ENCODE peak calls at places on chromosomes 1 and 21, in ten cellular contexts. X, L, J, Q, B, V, R, Z, W and P are unnamed samples.

GRCh38 chr1:1760715-1761114 is 17.6 kb downstream of the NADK start:
- DNase-seq in J (no peak), Z (no peak), X (no peak), B (no peak), W (no peak), Q (no peak), L (no peak), R (no peak), V (no peak), P (no peak)

GRCh38 chr1:201213926-201214325 is 23.3 kb downstream of the IGFN1 start:
- DNase-seq in B (no peak), Q (no peak), J (no peak), V (no peak), R (no peak), W (no peak), X (no peak), L (no peak), Z (no peak), P (no peak)

GRCh38 chr1:192358822-192359221 is 42.0 kb downstream of the RGS21 start:
- DNase-seq in B (no peak), J (no peak), Q (no peak), V (no peak), L (no peak), R (no peak), W (no peak), Z (no peak), X (no peak), P (no peak)

GRCh38 chr1:30756545-30757195 is 904 bp downstream of the LAPTM5 start:
- DNase-seq in V (no peak), B (peak; percentile 81), J (no peak), Z (peak; percentile 50), X (no peak), R (peak; percentile 75), W (peak; percentile 70), Q (no peak), L (peak; percentile 24), P (peak; percentile 88)

GRCh38 chr21:45988366-45989347 is 7.1 kb downstream of the COL6A1 start:
- DNase-seq in W (no peak), R (no peak), B (no peak), Q (peak; percentile 4), X (no peak), L (peak; percentile 72), J (peak; percentile 15), V (no peak), Z (no peak), P (no peak)

GRCh38 chr1:246753670-246754535 is 29.7 kb downstream of the SCCPDH start:
- DNase-seq in J (peak; percentile 43), L (peak; percentile 65), X (peak; percentile 74), B (peak; percentile 65), R (peak; percentile 58), V (peak; percentile 17), Z (peak; percentile 67), Q (peak; percentile 82), W (peak; percentile 3), P (peak; percentile 65)

GRCh38 chr1:203420220-203420705 is 55.3 kb upstream of the PRELP start:
- DNase-seq in B (no peak), X (no peak), V (no peak), Z (no peak), J (no peak), R (no peak), W (no peak), Q (no peak), L (no peak), P (no peak)

GRCh38 chr1:230905733-230906132 is 37.4 kb upstream of the C1orf198 start:
- DNase-seq in V (no peak), Z (no peak), J (no peak), W (no peak), R (no peak), Q (no peak), L (no peak), X (no peak), B (no peak), P (peak; percentile 57)

GRCh38 chr1:60078182-60078581 is 4.6 kb upstream of the C1orf87 start:
- DNase-seq in W (no peak), L (no peak), Z (no peak), R (no peak), J (no peak), V (no peak), X (no peak), B (no peak), Q (no peak), P (peak; percentile 45)

GRCh38 chr1:32867671-32868070 is 3.0 kb downstream of the FNDC5 start:
- DNase-seq in R (no peak), Z (no peak), J (no peak), X (no peak), Q (no peak), V (no peak), W (no peak), B (no peak), L (no peak), P (no peak)

GRCh38 chr1:15354580-15354965 is 55.1 kb upstream of the EFHD2 start:
- DNase-seq in V (no peak), R (no peak), Z (no peak), J (no peak), X (no peak), Q (no peak), B (peak; percentile 40), L (no peak), W (no peak), P (peak; percentile 60)

GRCh38 chr21:44846201-44846484 is 27.3 kb downstream of the PTTG1IP start:
- DNase-seq in B (no peak), L (no peak), V (no peak), R (no peak), Q (no peak), J (no peak), Z (no peak), X (no peak), W (no peak), P (no peak)

GRCh38 chr1:226679853-226680516 is 59.1 kb downstream of the ITPKB start:
- DNase-seq in B (peak; percentile 51), J (peak; percentile 86), R (peak; percentile 77), Q (peak; percentile 71), L (peak; percentile 89), Z (peak; percentile 77), V (peak; percentile 62), W (peak; percentile 64), X (peak; percentile 83), P (peak; percentile 60)

GRCh38 chr1:52402860-52403240 is 1.4 kb downstream of the ORC1 start:
- DNase-seq in Q (no peak), J (no peak), X (no peak), R (no peak), V (no peak), L (no peak), Z (no peak), W (no peak), B (no peak), P (no peak)

GRCh38 chr1:172002725-172003345 is 161.5 kb downstream of the DNM3 start:
- DNase-seq in V (no peak), X (peak; percentile 83), W (no peak), L (peak; percentile 36), R (peak; percentile 25), B (peak; percentile 61), J (peak; percentile 28), Q (peak; percentile 20), Z (peak; percentile 14), P (peak; percentile 73)

GRCh38 chr1:158246650-158247049 is 7.6 kb upstream of the CD1A start:
- DNase-seq in X (no peak), W (no peak), Z (no peak), B (no peak), R (no peak), V (no peak), L (no peak), Q (no peak), J (no peak), P (no peak)

GRCh38 chr1:39626646-39627045 is 12.8 kb downstream of the HEYL start:
- DNase-seq in J (no peak), R (no peak), Q (no peak), W (no peak), V (no peak), L (no peak), Z (no peak), B (no peak), X (no peak), P (no peak)

GRCh38 chr1:33256335-33256700 is at the start of gene ZNF362:
- DNase-seq in J (peak; percentile 55), L (peak; percentile 55), W (peak; percentile 55), B (peak; percentile 49), R (peak; percentile 61), Z (peak; percentile 61), V (peak; percentile 40), X (peak; percentile 79), Q (peak; percentile 79), P (peak; percentile 48)

GRCh38 chr1:63913533-63913932 is 139.7 kb downstream of the ROR1 start:
- DNase-seq in B (no peak), L (no peak), W (no peak), Q (no peak), X (no peak), Z (no peak), V (no peak), R (no peak), J (no peak), P (no peak)

GRCh38 chr1:24294228-24294672 is 24.9 kb upstream of the GRHL3 start:
- DNase-seq in Q (no peak), J (peak; percentile 88), X (peak; percentile 64), B (peak; percentile 88), Z (no peak), V (no peak), W (no peak), L (peak; percentile 68), R (no peak), P (peak; percentile 99)

GRCh38 chr1:160633330-160633903 is 13.4 kb downstream of the SLAMF1 start:
- DNase-seq in V (no peak), W (no peak), R (peak; percentile 30), X (no peak), Z (no peak), J (no peak), L (no peak), Q (no peak), B (no peak), P (no peak)

GRCh38 chr21:15850645-15851044 is 120.9 kb downstream of the USP25 start:
- DNase-seq in L (no peak), Z (no peak), J (no peak), W (no peak), B (peak; percentile 43), X (no peak), V (no peak), Q (no peak), R (no peak), P (peak; percentile 62)

GRCh38 chr1:240611619-240612490 is at the start of gene GREM2:
- DNase-seq in Z (no peak), B (peak; percentile 84), J (peak; percentile 70), R (no peak), L (peak; percentile 44), V (no peak), W (peak; percentile 19), X (peak; percentile 10), Q (peak; percentile 53), P (peak; percentile 95)

GRCh38 chr1:89005286-89006151 is 13.1 kb upstream of the KYAT3 start:
- DNase-seq in Q (no peak), L (no peak), W (no peak), X (no peak), V (no peak), B (no peak), J (no peak), Z (no peak), R (no peak), P (no peak)

GRCh38 chr1:232769718-232770117 is 35.5 kb upstream of the MAP10 start:
- DNase-seq in L (no peak), B (no peak), Q (no peak), W (no peak), V (no peak), X (no peak), R (no peak), J (no peak), Z (no peak), P (peak; percentile 63)

GRCh38 chr1:225817611-225818061 is 7.7 kb downstream of the EPHX1 start:
- DNase-seq in Q (no peak), V (no peak), B (peak; percentile 55), R (no peak), W (no peak), J (peak; percentile 82), X (peak; percentile 29), L (peak; percentile 79), Z (peak; percentile 51), P (peak; percentile 93)

GRCh38 chr1:19405761-19406481 is 79.4 kb downstream of the CAPZB start:
- DNase-seq in J (no peak), L (no peak), W (no peak), B (no peak), X (no peak), V (no peak), Z (no peak), R (peak; percentile 9), Q (no peak), P (peak; percentile 48)

GRCh38 chr1:225987491-225988316 is 11.4 kb downstream of the SDE2 start:
- DNase-seq in V (no peak), W (no peak), Z (no peak), L (no peak), Q (no peak), J (no peak), R (peak; percentile 48), X (peak; percentile 68), B (no peak), P (peak; percentile 71)